ENCODE peak calls at places on chromosomes 7 and 10, in nine cellular contexts. P, L, F, Q, C, K, V, A and T are unnamed samples.

GRCh38 chr7:80841566-80842478 is 77.0 kb downstream of the SEMA3C start:
- DNase-seq in L (peak), F (no peak), V (no peak), Q (no peak), C (peak), A (no peak), P (no peak), K (no peak), T (no peak)

GRCh38 chr10:70457759-70458305 is 16.4 kb upstream of the NODAL start:
- DNase-seq in C (no peak), K (no peak), V (no peak), F (no peak), A (no peak), Q (no peak), P (no peak), L (no peak), T (no peak)

GRCh38 chr7:123492485-123492884 is 41.9 kb downstream of the IQUB start:
- DNase-seq in A (no peak), K (no peak), F (no peak), V (no peak), P (no peak), C (no peak), Q (no peak), L (peak), T (no peak)

GRCh38 chr7:144738708-144739314 is 97.0 kb downstream of the TPK1 start:
- DNase-seq in Q (no peak), P (peak), C (peak), V (peak), L (peak), K (no peak), A (peak), F (no peak), T (no peak)

GRCh38 chr10:71374481-71375233 is 22.1 kb upstream of the CDH23 start:
- DNase-seq in K (no peak), Q (no peak), A (no peak), V (no peak), C (no peak), L (no peak), F (no peak), P (no peak), T (no peak)

GRCh38 chr7:84422790-84423189 is 228.2 kb upstream of the SEMA3A start:
- DNase-seq in F (no peak), K (no peak), Q (no peak), P (no peak), C (no peak), A (peak), L (peak), V (peak), T (no peak)

GRCh38 chr7:31134246-31135188 is 82.4 kb downstream of the ADCYAP1R1 start:
- DNase-seq in L (peak), A (peak), Q (peak), P (peak), C (peak), V (peak), F (peak), K (peak), T (peak)

GRCh38 chr7:132580717-132581285 is 4.5 kb upstream of the PLXNA4 start:
- DNase-seq in F (peak), A (peak), C (peak), P (peak), Q (peak), L (peak), V (peak), K (peak), T (peak)

GRCh38 chr7:119413314-119413805 is 859.6 kb upstream of the KCND2 start:
- DNase-seq in Q (no peak), F (no peak), P (no peak), A (no peak), C (no peak), K (no peak), V (no peak), L (no peak), T (no peak)

GRCh38 chr7:85125160-85125559 is 61.7 kb downstream of the SEMA3D start:
- DNase-seq in Q (no peak), A (peak), F (no peak), V (peak), K (no peak), P (no peak), L (no peak), C (no peak), T (no peak)

GRCh38 chr10:97792058-97792721 is 20.4 kb upstream of the SFRP5 start:
- DNase-seq in L (peak), P (peak), K (peak), A (no peak), F (peak), Q (peak), C (peak), V (peak), T (peak)

GRCh38 chr10:58464956-58465355 is 47.7 kb upstream of the BICC1 start:
- DNase-seq in P (no peak), K (no peak), F (no peak), V (no peak), L (no peak), C (no peak), Q (no peak), A (no peak), T (no peak)

GRCh38 chr7:111108526-111108925 is 17.6 kb downstream of the LRRN3 start:
- DNase-seq in F (no peak), P (peak), V (peak), L (peak), A (peak), K (no peak), C (no peak), Q (no peak), T (no peak)

GRCh38 chr7:100102950-100103840 is 1.8 kb downstream of the AP4M1 start:
- DNase-seq in K (no peak), V (peak), L (peak), Q (no peak), P (peak), F (no peak), A (peak), C (peak), T (no peak)

GRCh38 chr10:17512341-17513001 is 58.1 kb upstream of the ST8SIA6 start:
- DNase-seq in Q (no peak), A (peak), L (peak), V (peak), P (peak), K (peak), C (peak), F (peak), T (no peak)

GRCh38 chr7:98240961-98241673 is 10.9 kb downstream of the TECPR1 start:
- DNase-seq in L (peak), Q (peak), F (peak), A (no peak), P (peak), K (no peak), V (peak), C (peak), T (no peak)

GRCh38 chr7:87192784-87193487 is 26.6 kb downstream of the TMEM243 start:
- DNase-seq in K (no peak), V (no peak), C (no peak), A (no peak), P (no peak), Q (no peak), F (no peak), L (no peak), T (no peak)

GRCh38 chr7:100965723-100966541 is 3.4 kb upstream of the MUC12 start:
- DNase-seq in L (peak), P (peak), V (peak), Q (peak), K (no peak), F (peak), A (no peak), C (peak), T (peak)

GRCh38 chr10:32367793-32368453 is 21.0 kb upstream of the EPC1 start:
- DNase-seq in F (peak), A (peak), P (peak), C (peak), Q (peak), L (peak), K (no peak), V (peak), T (peak)

GRCh38 chr7:3309140-3309539 is 8.1 kb downstream of the SDK1 start:
- DNase-seq in F (no peak), V (peak), A (no peak), C (no peak), K (no peak), P (peak), Q (no peak), L (peak), T (no peak)

GRCh38 chr10:42878821-42879195 is 96.2 kb downstream of the BMS1 start:
- DNase-seq in F (no peak), Q (no peak), K (no peak), L (no peak), P (no peak), A (no peak), V (no peak), C (no peak), T (no peak)

GRCh38 chr10:45008524-45009161 is 7.9 kb downstream of the ZNF22 start:
- DNase-seq in V (peak), F (no peak), K (peak), P (peak), L (peak), Q (no peak), A (peak), C (peak), T (no peak)

GRCh38 chr10:62760401-62760800 is 44.1 kb upstream of the ADO start:
- DNase-seq in K (no peak), F (no peak), L (no peak), Q (no peak), C (no peak), A (no peak), P (no peak), V (no peak), T (no peak)

GRCh38 chr7:70556761-70557160 is 575.2 kb upstream of the GALNT17 start:
- DNase-seq in V (no peak), F (no peak), L (no peak), A (no peak), C (no peak), K (no peak), P (no peak), Q (no peak), T (no peak)

GRCh38 chr10:93080350-93081046 is 6.8 kb downstream of the CYP26A1 start:
- DNase-seq in Q (peak), A (peak), V (peak), P (peak), K (no peak), C (peak), F (peak), L (peak), T (peak)

GRCh38 chr7:100556541-100556940 is 17.2 kb downstream of the SAP25 start:
- DNase-seq in P (peak), L (peak), V (peak), K (no peak), C (no peak), A (peak), Q (no peak), F (no peak), T (no peak)

GRCh38 chr10:87642988-87643387 is 16.7 kb upstream of the PAPSS2 start:
- DNase-seq in V (no peak), K (no peak), A (no peak), F (no peak), C (no peak), P (no peak), L (no peak), Q (no peak), T (no peak)

GRCh38 chr10:12377891-12378290 is 28.5 kb downstream of the CAMK1D start:
- DNase-seq in L (no peak), K (no peak), F (no peak), P (no peak), A (no peak), Q (no peak), V (no peak), C (no peak), T (no peak)

GRCh38 chr10:12380999-12381398 is 31.7 kb downstream of the CAMK1D start:
- DNase-seq in F (no peak), P (no peak), C (no peak), K (no peak), A (no peak), Q (no peak), L (no peak), V (no peak), T (no peak)

GRCh38 chr10:12372846-12373245 is 23.5 kb downstream of the CAMK1D start:
- DNase-seq in L (no peak), Q (no peak), P (no peak), A (no peak), C (no peak), F (no peak), K (no peak), V (no peak), T (no peak)

GRCh38 chr10:12375076-12375504 is 25.7 kb downstream of the CAMK1D start:
- DNase-seq in K (no peak), F (no peak), P (no peak), L (no peak), A (peak), C (peak), Q (no peak), V (peak), T (no peak)

DNA sequence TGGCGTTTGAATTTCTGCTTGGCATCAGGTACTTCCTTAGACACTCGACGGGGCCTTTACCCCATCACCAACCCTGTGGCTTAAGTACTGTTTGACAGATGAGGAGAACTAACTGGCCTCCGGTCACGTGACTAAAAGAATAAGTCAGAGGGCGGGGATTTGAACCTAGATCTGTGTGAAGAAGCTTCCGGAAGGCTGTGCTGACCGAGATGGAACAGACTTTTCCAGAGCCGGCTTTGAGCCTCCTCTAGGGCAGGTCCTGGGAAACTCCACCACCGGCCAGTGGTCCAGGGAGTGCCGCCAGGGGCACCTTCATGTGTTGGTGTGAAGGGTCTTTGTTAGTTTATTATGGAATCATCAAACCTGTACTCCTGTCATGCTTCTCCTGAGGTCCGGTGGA is 26.9 kb downstream of the CAMK1D start:
- DNase-seq in V (no peak), L (no peak), F (no peak), C (no peak), K (no peak), P (no peak), Q (no peak), A (no peak), T (no peak)
- H3K4me3 ChIP-seq in V (no peak), L (no peak), F (no peak), C (no peak), K (no peak), P (no peak), Q (no peak), A (no peak), T (no peak)

GRCh38 chr10:3455385-3456334 is 283.1 kb upstream of the PITRM1 start:
- DNase-seq in Q (no peak), L (no peak), F (no peak), C (peak), P (peak), A (peak), V (peak), K (no peak), T (no peak)
- TF ChIP-seq CTCF in Q (no peak), L (no peak), F (no peak), C (no peak), P (no peak), A (no peak), V (no peak), K (no peak), T (no peak)

GRCh38 chr7:34181271-34181958 is 276.1 kb downstream of the BMPER start:
- DNase-seq in V (no peak), K (no peak), L (no peak), A (no peak), C (no peak), P (no peak), F (no peak), Q (no peak), T (no peak)

GRCh38 chr7:34175837-34176236 is 270.5 kb downstream of the BMPER start:
- DNase-seq in P (no peak), F (no peak), V (no peak), C (no peak), K (no peak), L (no peak), A (no peak), Q (no peak), T (no peak)
- H3K4me3 ChIP-seq in P (no peak), F (no peak), V (no peak), C (no peak), K (no peak), L (no peak), A (no peak), Q (no peak), T (peak)

GRCh38 chr10:116606061-116606483 is 14.7 kb upstream of the PNLIPRP2 start:
- DNase-seq in A (no peak), V (no peak), L (no peak), K (no peak), P (no peak), C (no peak), Q (peak), F (no peak), T (no peak)
- TF ChIP-seq CTCF in A (no peak), V (no peak), L (no peak), K (no peak), P (no peak), C (no peak), Q (no peak), F (no peak), T (no peak)

DNA sequence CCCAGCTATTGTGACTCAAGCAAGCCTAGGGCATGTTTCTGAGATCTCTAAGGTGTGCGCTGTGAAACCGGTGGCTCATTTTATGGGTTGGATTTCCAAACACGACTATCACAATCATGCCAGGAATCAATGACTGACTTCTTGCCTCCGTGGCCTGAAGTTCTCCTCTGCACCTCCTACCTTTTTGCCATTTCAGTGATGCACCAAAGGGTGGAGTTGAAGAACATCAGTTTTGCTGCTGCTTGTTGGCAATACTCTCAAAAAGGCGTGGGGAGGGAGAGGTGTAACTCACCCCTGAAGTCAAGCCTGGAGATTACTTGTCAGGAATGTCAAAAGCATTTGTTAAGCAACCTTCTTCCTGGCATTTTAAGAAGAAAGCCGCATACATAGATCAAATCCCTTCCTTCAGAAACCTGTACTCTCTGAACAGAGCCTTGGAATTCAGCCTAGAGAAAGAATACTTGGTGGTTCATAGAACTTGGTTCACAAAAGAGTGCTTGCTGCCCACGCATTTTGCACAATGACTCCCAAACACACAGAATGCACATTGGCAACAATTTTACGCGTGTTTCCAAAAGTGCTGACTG is 41.0 kb downstream of the KIAA1217 start:
- DNase-seq in L (peak), P (peak), F (no peak), C (no peak), V (peak), K (no peak), Q (no peak), A (peak), T (no peak)
- H3K4me3 ChIP-seq in L (no peak), P (no peak), F (no peak), C (no peak), V (no peak), K (no peak), Q (no peak), A (no peak), T (no peak)

GRCh38 chr7:27689045-27689877 is 26.6 kb upstream of the HIBADH start:
- DNase-seq in C (peak), L (no peak), Q (no peak), F (peak), V (no peak), K (no peak), A (no peak), P (peak), T (peak)
- TF ChIP-seq CTCF in C (peak), L (peak), Q (no peak), F (no peak), V (peak), K (peak), A (peak), P (peak), T (peak)

DNA sequence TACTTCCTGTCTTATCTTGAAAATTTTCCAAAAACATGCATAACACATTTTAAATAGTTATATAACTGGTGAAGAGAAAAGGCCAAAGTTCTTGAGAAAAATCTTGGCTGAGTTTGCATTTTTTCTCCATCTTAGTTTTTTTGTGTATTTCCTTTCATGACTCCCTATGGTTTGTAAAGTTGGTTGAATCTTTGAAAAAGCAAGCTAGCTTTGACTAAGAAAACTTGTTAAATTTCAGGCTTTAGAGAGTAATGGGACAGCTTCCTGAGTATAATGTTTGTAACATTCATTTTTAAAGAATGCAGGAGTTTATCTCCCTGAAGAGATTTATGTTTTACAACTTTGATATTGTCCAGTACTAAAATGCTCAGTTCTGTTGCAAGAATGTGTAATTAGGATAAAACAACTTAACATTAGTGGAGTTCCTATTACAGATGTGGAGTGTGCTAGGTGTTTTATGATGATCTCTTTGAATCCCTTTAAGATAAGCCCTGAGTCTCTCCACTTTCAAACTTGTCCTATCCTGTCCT is 11.1 kb upstream of the HERPUD2 start:
- DNase-seq in C (peak), Q (no peak), V (no peak), L (no peak), K (no peak), P (peak), A (no peak), F (no peak), T (no peak)
- H3K4me3 ChIP-seq in C (no peak), Q (no peak), V (no peak), L (no peak), K (no peak), P (no peak), A (no peak), F (no peak), T (no peak)

GRCh38 chr10:77532068-77532467 is 105.5 kb downstream of the KCNMA1 start:
- DNase-seq in V (peak), K (no peak), F (no peak), L (peak), Q (no peak), A (peak), P (peak), C (no peak), T (no peak)
- TF ChIP-seq CTCF in V (no peak), K (no peak), F (no peak), L (no peak), Q (no peak), A (no peak), P (no peak), C (no peak), T (no peak)

GRCh38 chr7:27145884-27146401 is 1.6 kb downstream of the HOXA6 start:
- DNase-seq in K (no peak), F (peak), P (no peak), C (peak), L (no peak), A (no peak), Q (no peak), V (no peak), T (no peak)

GRCh38 chr7:27143950-27144798 is 693 bp upstream of the HOXA5 start:
- DNase-seq in Q (no peak), P (no peak), C (peak), K (no peak), L (peak), A (no peak), F (peak), V (no peak), T (no peak)

GRCh38 chr7:27146491-27147210 is 923 bp downstream of the HOXA6 start:
- DNase-seq in L (peak), K (no peak), A (no peak), F (peak), C (peak), Q (no peak), V (no peak), P (no peak), T (peak)

GRCh38 chr7:27144799-27145166 is 1.3 kb upstream of the HOXA5 start:
- DNase-seq in P (no peak), L (peak), K (no peak), C (no peak), A (no peak), V (no peak), Q (peak), F (peak), T (peak)

DNA sequence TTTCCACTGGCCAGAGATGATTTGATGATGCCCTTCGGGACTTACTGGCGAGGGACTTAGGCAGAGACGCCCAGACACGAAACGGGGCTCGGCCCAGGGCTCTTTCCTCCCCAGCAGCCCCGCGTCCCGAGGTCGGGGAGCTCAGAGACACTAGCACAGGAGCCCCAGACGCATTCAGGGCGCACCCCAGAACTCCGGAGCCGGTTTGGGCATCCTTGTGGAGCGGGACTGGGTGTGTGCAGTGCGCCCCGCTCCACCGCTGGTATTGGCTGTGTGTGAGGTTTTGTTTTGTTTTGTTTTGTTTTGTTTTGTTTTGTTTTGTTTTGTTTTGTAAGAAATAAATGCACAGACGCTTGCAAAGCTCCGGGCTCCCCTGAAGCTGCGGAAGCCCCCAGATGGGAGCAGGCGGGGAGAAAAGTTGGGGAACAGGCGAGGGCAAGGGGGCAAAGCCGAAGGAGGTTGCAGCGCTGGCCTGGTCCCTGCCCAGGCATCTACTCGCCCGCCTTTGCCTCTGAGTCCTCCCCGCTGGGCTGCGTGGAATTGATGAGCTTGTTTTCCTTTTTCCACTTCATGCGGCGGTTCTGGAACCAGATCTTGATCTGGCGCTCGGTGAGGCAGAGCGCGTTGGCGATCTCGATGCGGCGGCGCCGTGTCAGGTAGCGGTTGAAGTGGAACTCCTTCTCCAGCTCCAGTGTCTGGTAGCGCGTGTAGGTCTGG is 1.8 kb upstream of the HOXA5 start:
- DNase-seq in F (no peak), K (no peak), Q (no peak), C (no peak), P (no peak), A (no peak), L (peak), V (no peak), T (no peak)
- H3K4me3 ChIP-seq in F (peak), K (no peak), Q (no peak), C (peak), P (no peak), A (no peak), L (peak), V (peak), T (no peak)